ENCODE peak calls at places on chromosomes 1 and 21, in eight cellular contexts. One of them, this sample, is unnamed.
A peak's percentile ranks its signal among the peaks of the same experiment; 100 is the strongest.

GRCh38 chr1:24003331-24003972 is 23.3 kb upstream of the SRSF10 start:
- DNase-seq in left lung: no peak
- DNase-seq in lower lobe of right lung: no peak
- DNase-seq in Calu3: no peak
- DNase-seq in cardiac muscle cell: no peak
- DNase-seq in PC-3: peak; percentile 61
- DNase-seq in neural progenitor cell: peak; percentile 47
- DNase-seq in foreskin fibroblast: peak; percentile 91
- DNase-seq in this sample: no peak

GRCh38 chr1:59198565-59198964 is 98.3 kb upstream of the FGGY start:
- DNase-seq in left lung: no peak
- DNase-seq in lower lobe of right lung: no peak
- DNase-seq in Calu3: no peak
- DNase-seq in cardiac muscle cell: no peak
- DNase-seq in PC-3: no peak
- DNase-seq in neural progenitor cell: no peak
- DNase-seq in foreskin fibroblast: peak; percentile 43
- DNase-seq in this sample: no peak

GRCh38 chr1:116111196-116112021 is at the start of gene MAB21L3:
- DNase-seq in left lung: no peak
- DNase-seq in lower lobe of right lung: no peak
- DNase-seq in Calu3: no peak
- DNase-seq in cardiac muscle cell: peak; percentile 12
- DNase-seq in PC-3: peak; percentile 56
- DNase-seq in neural progenitor cell: no peak
- DNase-seq in foreskin fibroblast: no peak
- DNase-seq in this sample: no peak

GRCh38 chr1:230594374-230594773 is 47.9 kb upstream of the COG2 start:
- DNase-seq in left lung: no peak
- DNase-seq in lower lobe of right lung: no peak
- DNase-seq in Calu3: peak; percentile 44
- DNase-seq in cardiac muscle cell: no peak
- DNase-seq in PC-3: no peak
- DNase-seq in neural progenitor cell: no peak
- DNase-seq in foreskin fibroblast: no peak
- DNase-seq in this sample: no peak

GRCh38 chr1:78649628-78650027 is at the start of gene IFI44:
- DNase-seq in left lung: no peak
- DNase-seq in lower lobe of right lung: peak; percentile 86
- DNase-seq in Calu3: peak; percentile 80
- DNase-seq in cardiac muscle cell: peak; percentile 6
- DNase-seq in PC-3: peak; percentile 72
- DNase-seq in neural progenitor cell: no peak
- DNase-seq in foreskin fibroblast: peak; percentile 92
- DNase-seq in this sample: no peak

GRCh38 chr1:97243973-97244560 is 522.5 kb downstream of the PTBP2 start:
- DNase-seq in left lung: no peak
- DNase-seq in lower lobe of right lung: no peak
- DNase-seq in Calu3: no peak
- DNase-seq in cardiac muscle cell: peak; percentile 34
- DNase-seq in PC-3: peak; percentile 49
- DNase-seq in neural progenitor cell: peak; percentile 15
- DNase-seq in foreskin fibroblast: peak; percentile 54
- DNase-seq in this sample: no peak

GRCh38 chr1:59638172-59638800 is 176.5 kb upstream of the HOOK1 start:
- DNase-seq in left lung: no peak
- DNase-seq in lower lobe of right lung: no peak
- DNase-seq in Calu3: peak; percentile 36
- DNase-seq in cardiac muscle cell: no peak
- DNase-seq in PC-3: no peak
- DNase-seq in neural progenitor cell: peak; percentile 46
- DNase-seq in foreskin fibroblast: peak; percentile 92
- DNase-seq in this sample: no peak

GRCh38 chr1:81428998-81429397 is 371.7 kb upstream of the ADGRL2 start:
- DNase-seq in left lung: no peak
- DNase-seq in lower lobe of right lung: no peak
- DNase-seq in Calu3: no peak
- DNase-seq in cardiac muscle cell: no peak
- DNase-seq in PC-3: no peak
- DNase-seq in neural progenitor cell: no peak
- DNase-seq in foreskin fibroblast: no peak
- DNase-seq in this sample: no peak

GRCh38 chr1:169692766-169693460 is 18.5 kb downstream of the SELL start:
- DNase-seq in left lung: no peak
- DNase-seq in lower lobe of right lung: no peak
- DNase-seq in Calu3: no peak
- DNase-seq in cardiac muscle cell: no peak
- DNase-seq in PC-3: no peak
- DNase-seq in neural progenitor cell: no peak
- DNase-seq in foreskin fibroblast: no peak
- DNase-seq in this sample: no peak

GRCh38 chr1:2910211-2910610 is 108.7 kb upstream of the TTC34 start:
- DNase-seq in left lung: no peak
- DNase-seq in lower lobe of right lung: no peak
- DNase-seq in Calu3: no peak
- DNase-seq in cardiac muscle cell: no peak
- DNase-seq in PC-3: no peak
- DNase-seq in neural progenitor cell: no peak
- DNase-seq in foreskin fibroblast: no peak
- DNase-seq in this sample: no peak

GRCh38 chr1:36885537-36886441 is 148.5 kb downstream of the GRIK3 start:
- DNase-seq in left lung: no peak
- DNase-seq in lower lobe of right lung: no peak
- DNase-seq in Calu3: no peak
- DNase-seq in cardiac muscle cell: no peak
- DNase-seq in PC-3: no peak
- DNase-seq in neural progenitor cell: peak; percentile 51
- DNase-seq in foreskin fibroblast: no peak
- DNase-seq in this sample: no peak

GRCh38 chr1:221718391-221719277 is 23.3 kb downstream of the DUSP10 start:
- DNase-seq in left lung: no peak
- DNase-seq in lower lobe of right lung: no peak
- DNase-seq in Calu3: no peak
- DNase-seq in cardiac muscle cell: no peak
- DNase-seq in PC-3: peak; percentile 81
- DNase-seq in neural progenitor cell: peak; percentile 25
- DNase-seq in foreskin fibroblast: peak; percentile 90
- DNase-seq in this sample: no peak

GRCh38 chr1:96992871-96993270 is 271.3 kb downstream of the PTBP2 start:
- DNase-seq in left lung: no peak
- DNase-seq in lower lobe of right lung: no peak
- DNase-seq in Calu3: no peak
- DNase-seq in cardiac muscle cell: no peak
- DNase-seq in PC-3: no peak
- DNase-seq in neural progenitor cell: no peak
- DNase-seq in foreskin fibroblast: peak; percentile 71
- DNase-seq in this sample: no peak

GRCh38 chr1:108200627-108201106 is 524 bp upstream of the SLC25A24 start:
- DNase-seq in left lung: no peak
- DNase-seq in lower lobe of right lung: no peak
- DNase-seq in Calu3: peak; percentile 28
- DNase-seq in cardiac muscle cell: peak; percentile 31
- DNase-seq in PC-3: peak; percentile 72
- DNase-seq in neural progenitor cell: peak; percentile 35
- DNase-seq in foreskin fibroblast: peak; percentile 89
- DNase-seq in this sample: no peak

GRCh38 chr21:39904457-39904856 is 37.2 kb downstream of the PCP4 start:
- DNase-seq in left lung: no peak
- DNase-seq in lower lobe of right lung: no peak
- DNase-seq in Calu3: no peak
- DNase-seq in cardiac muscle cell: no peak
- DNase-seq in PC-3: no peak
- DNase-seq in neural progenitor cell: no peak
- DNase-seq in foreskin fibroblast: no peak
- DNase-seq in this sample: no peak

GRCh38 chr21:46036696-46037337 is 55.2 kb downstream of the COL6A1 start:
- DNase-seq in left lung: no peak
- DNase-seq in lower lobe of right lung: no peak
- DNase-seq in Calu3: no peak
- DNase-seq in cardiac muscle cell: no peak
- DNase-seq in PC-3: no peak
- DNase-seq in neural progenitor cell: no peak
- DNase-seq in foreskin fibroblast: peak; percentile 56
- DNase-seq in this sample: no peak

GRCh38 chr1:185317886-185318310 is 855 bp upstream of the IVNS1ABP start:
- DNase-seq in left lung: no peak
- DNase-seq in lower lobe of right lung: no peak
- DNase-seq in Calu3: peak; percentile 64
- DNase-seq in cardiac muscle cell: peak; percentile 4
- DNase-seq in PC-3: no peak
- DNase-seq in neural progenitor cell: no peak
- DNase-seq in foreskin fibroblast: peak; percentile 41
- DNase-seq in this sample: no peak

GRCh38 chr1:6385673-6386191 is 7.8 kb downstream of the ACOT7 start:
- DNase-seq in left lung: peak; percentile 72
- DNase-seq in lower lobe of right lung: peak; percentile 60
- DNase-seq in Calu3: peak; percentile 55
- DNase-seq in cardiac muscle cell: peak; percentile 24
- DNase-seq in PC-3: peak; percentile 98
- DNase-seq in neural progenitor cell: peak; percentile 84
- DNase-seq in foreskin fibroblast: peak; percentile 91
- DNase-seq in this sample: no peak

GRCh38 chr1:178310685-178311105 is 186.1 kb downstream of the CLEC20A start:
- DNase-seq in left lung: no peak
- DNase-seq in lower lobe of right lung: no peak
- DNase-seq in Calu3: peak; percentile 28
- DNase-seq in cardiac muscle cell: peak; percentile 78
- DNase-seq in PC-3: peak; percentile 85
- DNase-seq in neural progenitor cell: peak; percentile 62
- DNase-seq in foreskin fibroblast: peak; percentile 80
- DNase-seq in this sample: no peak

GRCh38 chr1:14064649-14065442 is 364.9 kb downstream of the PRDM2 start:
- DNase-seq in left lung: no peak
- DNase-seq in lower lobe of right lung: no peak
- DNase-seq in Calu3: no peak
- DNase-seq in cardiac muscle cell: no peak
- DNase-seq in PC-3: no peak
- DNase-seq in neural progenitor cell: no peak
- DNase-seq in foreskin fibroblast: no peak
- DNase-seq in this sample: no peak

GRCh38 chr1:236063919-236064673 is 794 bp downstream of the NID1 start:
- DNase-seq in left lung: peak; percentile 83
- DNase-seq in lower lobe of right lung: peak; percentile 58
- DNase-seq in Calu3: peak; percentile 47
- DNase-seq in cardiac muscle cell: peak; percentile 51
- DNase-seq in PC-3: peak; percentile 47
- DNase-seq in neural progenitor cell: peak; percentile 63
- DNase-seq in foreskin fibroblast: peak; percentile 82
- DNase-seq in this sample: peak; percentile 25

GRCh38 chr1:198936371-198937083 is 297.7 kb downstream of the PTPRC start:
- DNase-seq in left lung: no peak
- DNase-seq in lower lobe of right lung: no peak
- DNase-seq in Calu3: peak; percentile 33
- DNase-seq in cardiac muscle cell: no peak
- DNase-seq in PC-3: no peak
- DNase-seq in neural progenitor cell: no peak
- DNase-seq in foreskin fibroblast: peak; percentile 66
- DNase-seq in this sample: no peak

GRCh38 chr1:25971044-25971881 is 26.6 kb downstream of the PAFAH2 start:
- DNase-seq in left lung: no peak
- DNase-seq in lower lobe of right lung: no peak
- DNase-seq in Calu3: no peak
- DNase-seq in cardiac muscle cell: no peak
- DNase-seq in PC-3: no peak
- DNase-seq in neural progenitor cell: no peak
- DNase-seq in foreskin fibroblast: no peak
- DNase-seq in this sample: no peak

GRCh38 chr1:196464545-196464944 is 143.7 kb downstream of the KCNT2 start:
- DNase-seq in left lung: no peak
- DNase-seq in lower lobe of right lung: no peak
- DNase-seq in Calu3: no peak
- DNase-seq in cardiac muscle cell: no peak
- DNase-seq in PC-3: peak; percentile 25
- DNase-seq in neural progenitor cell: no peak
- DNase-seq in foreskin fibroblast: peak; percentile 89
- DNase-seq in this sample: no peak

GRCh38 chr21:46184625-46185555 is 631 bp upstream of the SPATC1L start:
- DNase-seq in left lung: peak; percentile 93
- DNase-seq in lower lobe of right lung: peak; percentile 92
- DNase-seq in Calu3: peak; percentile 75
- DNase-seq in cardiac muscle cell: peak; percentile 90
- DNase-seq in PC-3: peak; percentile 65
- DNase-seq in neural progenitor cell: peak; percentile 93
- DNase-seq in foreskin fibroblast: peak; percentile 91
- DNase-seq in this sample: peak; percentile 69

GRCh38 chr1:182029379-182030331 is 31.9 kb downstream of the ZNF648 start:
- DNase-seq in left lung: peak; percentile 98
- DNase-seq in lower lobe of right lung: peak; percentile 98
- DNase-seq in Calu3: peak; percentile 99
- DNase-seq in cardiac muscle cell: peak; percentile 99
- DNase-seq in PC-3: peak; percentile 88
- DNase-seq in neural progenitor cell: peak; percentile 99
- DNase-seq in foreskin fibroblast: peak; percentile 92
- DNase-seq in this sample: peak; percentile 98
- TF ChIP-seq CTCF in left lung: peak; percentile 62
- TF ChIP-seq CTCF in lower lobe of right lung: peak; percentile 40
- TF ChIP-seq CTCF in Calu3: peak; percentile 71
- TF ChIP-seq CTCF in cardiac muscle cell: peak; percentile 31
- TF ChIP-seq CTCF in PC-3: peak; percentile 17
- TF ChIP-seq CTCF in neural progenitor cell: peak; percentile 58
- TF ChIP-seq CTCF in foreskin fibroblast: peak; percentile 27
- TF ChIP-seq CTCF in this sample: no peak

DNA sequence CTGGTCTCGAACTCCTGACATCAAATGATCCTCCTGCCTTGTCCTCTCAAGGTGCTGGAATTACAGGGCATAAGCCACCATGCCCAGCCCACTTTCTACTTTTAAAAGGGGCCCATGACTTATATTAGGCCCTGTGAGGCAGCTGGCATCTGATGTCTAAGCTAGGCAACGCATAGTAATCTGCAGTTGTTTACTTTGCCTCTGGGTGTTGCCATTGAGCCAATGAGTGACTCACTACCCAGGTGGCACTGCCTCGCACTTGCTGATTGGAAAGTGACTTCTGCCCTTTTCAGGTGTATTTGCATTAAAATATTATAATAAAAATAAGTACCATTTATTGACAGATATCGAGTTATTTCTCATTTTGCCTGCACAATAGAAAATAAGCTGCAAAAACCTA is 84.9 kb downstream of the KIF14 start:
- DNase-seq in left lung: no peak
- DNase-seq in lower lobe of right lung: no peak
- DNase-seq in Calu3: peak; percentile 63
- DNase-seq in cardiac muscle cell: no peak
- DNase-seq in PC-3: peak; percentile 98
- DNase-seq in neural progenitor cell: peak; percentile 31
- DNase-seq in foreskin fibroblast: peak; percentile 21
- DNase-seq in this sample: no peak
- TF ChIP-seq CTCF in left lung: no peak
- TF ChIP-seq CTCF in lower lobe of right lung: peak; percentile 8
- TF ChIP-seq CTCF in Calu3: peak; percentile 37
- TF ChIP-seq CTCF in cardiac muscle cell: no peak
- TF ChIP-seq CTCF in PC-3: peak; percentile 67
- TF ChIP-seq CTCF in neural progenitor cell: peak; percentile 40
- TF ChIP-seq CTCF in foreskin fibroblast: no peak
- TF ChIP-seq CTCF in this sample: no peak

GRCh38 chr1:9319789-9320519 is 27.3 kb downstream of the SPSB1 start:
- DNase-seq in left lung: peak; percentile 71
- DNase-seq in lower lobe of right lung: no peak
- DNase-seq in Calu3: no peak
- DNase-seq in cardiac muscle cell: no peak
- DNase-seq in PC-3: no peak
- DNase-seq in neural progenitor cell: peak; percentile 23
- DNase-seq in foreskin fibroblast: no peak
- DNase-seq in this sample: no peak
- TF ChIP-seq CTCF in left lung: no peak
- TF ChIP-seq CTCF in lower lobe of right lung: no peak
- TF ChIP-seq CTCF in Calu3: no peak
- TF ChIP-seq CTCF in cardiac muscle cell: no peak
- TF ChIP-seq CTCF in PC-3: no peak
- TF ChIP-seq CTCF in neural progenitor cell: no peak
- TF ChIP-seq CTCF in foreskin fibroblast: no peak
- TF ChIP-seq CTCF in this sample: no peak

GRCh38 chr1:30911061-30911954 is 2.8 kb upstream of the SDC3 start:
- DNase-seq in left lung: peak; percentile 88
- DNase-seq in lower lobe of right lung: peak; percentile 91
- DNase-seq in Calu3: peak; percentile 86
- DNase-seq in cardiac muscle cell: peak; percentile 92
- DNase-seq in PC-3: peak; percentile 80
- DNase-seq in neural progenitor cell: peak; percentile 94
- DNase-seq in foreskin fibroblast: peak; percentile 94
- DNase-seq in this sample: peak; percentile 47
- TF ChIP-seq CTCF in left lung: peak; percentile 71
- TF ChIP-seq CTCF in lower lobe of right lung: peak; percentile 83
- TF ChIP-seq CTCF in Calu3: peak; percentile 86
- TF ChIP-seq CTCF in cardiac muscle cell: peak; percentile 90
- TF ChIP-seq CTCF in PC-3: peak; percentile 91
- TF ChIP-seq CTCF in neural progenitor cell: peak; percentile 90
- TF ChIP-seq CTCF in foreskin fibroblast: peak; percentile 83
- TF ChIP-seq CTCF in this sample: no peak